ENCODE peak calls at places on chromosomes 13 and 19, in four cellular contexts. J is CD8-positive, alpha-beta T cell; N is heart right ventricle; C is PC-3. B is an unnamed sample. For H3K4me1, the result is how much of the 10 kb centered on the place peaks cover.

GRCh38 chr19:41064974-41065569 is 23.2 kb upstream of the CYP2A13 start:
- DNase-seq in J (no peak), N (no peak), C (peak), B (peak)

GRCh38 chr19:33780746-33781145 is 15.9 kb upstream of the KCTD15 start:
- DNase-seq in J (no peak), N (no peak), C (no peak), B (no peak)

GRCh38 chr13:40388617-40389016 is 277.8 kb downstream of the FOXO1 start:
- DNase-seq in J (peak), N (no peak), C (peak), B (peak)

GRCh38 chr19:11580665-11581418 is 3.4 kb upstream of the ACP5 start:
- DNase-seq in J (no peak), N (no peak), C (peak), B (no peak)

GRCh38 chr13:23928985-23929384 is 31.7 kb upstream of the C1QTNF9B start:
- DNase-seq in J (no peak), N (no peak), C (peak), B (no peak)

GRCh38 chr13:96093296-96094006 is 3.5 kb downstream of the HS6ST3 start:
- DNase-seq in J (no peak), N (no peak), C (peak), B (no peak)

GRCh38 chr19:11457115-11457514 is 21.7 kb downstream of the PRKCSH start:
- DNase-seq in J (no peak), N (no peak), C (no peak), B (no peak)

GRCh38 chr19:53818756-53819155 is 5.4 kb downstream of the NLRP12 start:
- DNase-seq in J (no peak), N (no peak), C (no peak), B (no peak)

DNA sequence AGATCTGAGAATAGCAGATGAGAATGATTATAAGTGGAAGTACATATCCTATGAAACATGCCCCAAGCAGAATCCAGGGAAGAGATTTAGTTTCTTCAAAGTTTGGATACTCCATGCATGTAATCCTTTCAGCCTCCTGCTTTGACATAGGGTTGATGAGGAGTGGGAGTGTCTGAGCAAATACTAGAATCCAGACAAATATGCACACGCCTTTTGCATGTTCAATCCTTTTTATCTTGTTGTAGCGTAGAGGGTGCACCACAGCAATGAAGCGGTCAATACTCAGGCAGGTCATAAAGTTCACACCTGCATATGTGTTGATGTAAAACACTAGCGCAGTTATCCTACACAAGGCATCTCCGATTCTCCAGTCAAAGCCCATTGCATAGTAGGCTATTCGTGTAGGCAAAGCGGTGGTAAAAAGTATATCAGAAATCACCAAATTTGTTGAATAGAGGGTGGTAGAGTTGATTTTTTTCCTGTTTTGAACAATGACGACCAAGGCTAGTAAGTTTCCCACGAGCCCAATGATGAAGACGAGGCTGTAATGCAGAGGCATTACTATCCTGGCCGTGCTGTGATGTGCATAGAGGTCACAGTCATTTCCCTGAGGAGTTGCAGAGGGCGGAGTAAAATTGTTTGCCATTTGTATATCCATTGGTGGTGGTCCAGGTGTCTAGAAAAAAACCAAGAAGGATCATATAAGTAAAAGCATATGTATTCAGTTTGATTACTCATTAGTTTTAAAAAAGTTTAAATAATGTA is 11.5 kb downstream of the GPR183 start:
- DNase-seq in J (no peak), N (no peak), C (no peak), B (no peak)
- H3K4me1 ChIP-seq in J (half or more), N (under half), C (under half), B (under half)

GRCh38 chr19:1253514-1254080 is 5.2 kb downstream of the MIDN start:
- DNase-seq in J (no peak), N (no peak), C (peak), B (no peak)

GRCh38 chr19:1251503-1252220 is 3.3 kb downstream of the MIDN start:
- DNase-seq in J (peak), N (no peak), C (no peak), B (no peak)

GRCh38 chr19:1252221-1252817 is 3.9 kb downstream of the MIDN start:
- DNase-seq in J (peak), N (peak), C (peak), B (peak)

GRCh38 chr19:1254081-1254527 is 5.7 kb downstream of the MIDN start:
- DNase-seq in J (no peak), N (no peak), C (no peak), B (no peak)

GRCh38 chr19:1252818-1253513 is 4.6 kb downstream of the MIDN start:
- DNase-seq in J (peak), N (peak), C (peak), B (peak)
- TF ChIP-seq CTCF in J (no peak), N (no peak), C (no peak), B (no peak)

GRCh38 chr19:2616741-2617392 is 85.6 kb downstream of the GNG7 start:
- DNase-seq in J (no peak), N (peak), C (no peak), B (no peak)
- H3K4me1 ChIP-seq in J (half or more), N (under half), C (under half), B (under half)

GRCh38 chr13:30545320-30545719 is 72.4 kb upstream of the USPL1 start:
- DNase-seq in J (no peak), N (no peak), C (no peak), B (no peak)
- TF ChIP-seq CTCF in J (no peak), N (no peak), C (no peak), B (no peak)

GRCh38 chr19:38284422-38284821 is 19.6 kb upstream of the C19orf33 start:
- DNase-seq in J (no peak), N (no peak), C (no peak), B (no peak)
- H3K4me1 ChIP-seq in J (under half), N (under half), C (under half), B (under half)

GRCh38 chr19:55216461-55217198 is 7.3 kb upstream of the PTPRH start:
- DNase-seq in J (peak), N (peak), C (peak), B (peak)
- TF ChIP-seq CTCF in J (no peak), N (no peak), C (no peak), B (no peak)

B was measured in mucosa of descending colon.